ENCODE peak calls at places on chromosomes 4 and X, in six cellular contexts. R is memory B cell; I is AG09309; Y is head of caudate nucleus; H is nucleus accumbens; E is activated CD4-positive, alpha-beta T cell treated with anti-CD3 and anti-CD28 coated beads for 1 hour. S is an unnamed sample.
A peak's percentile ranks its signal among the peaks of the same experiment; 100 is the strongest.

GRCh38 chr4:58936436-58936835 is 1826.3 kb upstream of the IGFBP7 start:
- DNase-seq in R (no peak), I (no peak), Y (no peak), H (no peak), E (no peak), S (no peak)

GRCh38 chr4:105896461-105896939 is 1.2 kb downstream of the NPNT start:
- DNase-seq in R (no peak), I (no peak), Y (no peak), H (no peak), E (no peak), S (no peak)

GRCh38 chrX:70013483-70014222 is 36.1 kb downstream of the AWAT2 start:
- DNase-seq in R (no peak), I (no peak), Y (no peak), H (no peak), E (no peak), S (no peak)

GRCh38 chr4:146278986-146279385 is 64.6 kb downstream of the REELD1 start:
- DNase-seq in R (no peak), I (no peak), Y (no peak), H (no peak), E (no peak), S (no peak)

GRCh38 chrX:23372220-23372902 is 37.7 kb downstream of the PTCHD1 start:
- DNase-seq in R (no peak), I (no peak), Y (no peak), H (no peak), E (no peak), S (no peak)

GRCh38 chr4:147678796-147679549 is 5.0 kb downstream of the PRMT9 start:
- DNase-seq in R (no peak), I (no peak), Y (no peak), H (no peak), E (no peak), S (no peak)

GRCh38 chr4:118351851-118352827 is 664 bp downstream of the PRSS12 start:
- DNase-seq in R (no peak), I (no peak), Y (no peak), H (no peak), E (no peak), S (no peak)

GRCh38 chr4:102623622-102624021 is 122.5 kb downstream of the NFKB1 start:
- DNase-seq in R (no peak), I (no peak), Y (no peak), H (no peak), E (no peak), S (peak; percentile 54)

GRCh38 chr4:107153228-107153627 is 117.1 kb upstream of the DKK2 start:
- DNase-seq in R (no peak), I (no peak), Y (no peak), H (no peak), E (no peak), S (no peak)

GRCh38 chrX:45400380-45400779 is 199.7 kb upstream of the DIPK2B start:
- DNase-seq in R (no peak), I (no peak), Y (no peak), H (no peak), E (no peak), S (no peak)

GRCh38 chr4:48640699-48641098 is 139.4 kb downstream of the FRYL start:
- DNase-seq in R (no peak), I (no peak), Y (no peak), H (no peak), E (no peak), S (no peak)

GRCh38 chr4:81913427-81913878 is 441.7 kb upstream of the RASGEF1B start:
- DNase-seq in R (peak; percentile 45), I (no peak), Y (peak; percentile 26), H (no peak), E (peak; percentile 20), S (peak; percentile 23)

GRCh38 chr4:186227221-186227620 is at the start of gene KLKB1:
- DNase-seq in R (no peak), I (no peak), Y (no peak), H (no peak), E (no peak), S (no peak)

GRCh38 chr4:2950221-2950989 is 12.8 kb downstream of the NOP14 start:
- DNase-seq in R (no peak), I (no peak), Y (no peak), H (no peak), E (no peak), S (no peak)

GRCh38 chr4:7570156-7570778 is 135.5 kb upstream of the PSAPL1 start:
- DNase-seq in R (no peak), I (no peak), Y (no peak), H (no peak), E (no peak), S (no peak)

GRCh38 chrX:72536542-72536941 is 36.1 kb downstream of the HDAC8 start:
- DNase-seq in R (no peak), I (no peak), Y (no peak), H (no peak), E (no peak), S (no peak)

GRCh38 chr4:38805530-38806145 is 1.0 kb upstream of the TLR1 start:
- DNase-seq in R (no peak), I (no peak), Y (no peak), H (no peak), E (no peak), S (peak; percentile 61)

GRCh38 chr4:135185256-135185655 is 983.7 kb upstream of the PABPC4L start:
- DNase-seq in R (no peak), I (no peak), Y (no peak), H (no peak), E (no peak), S (no peak)

GRCh38 chrX:144683247-144683646 is 564.1 kb upstream of the SPANXN1 start:
- DNase-seq in R (no peak), I (no peak), Y (no peak), H (no peak), E (no peak), S (no peak)

GRCh38 chr4:99811850-99812249 is 4.8 kb upstream of the DAPP1 start:
- DNase-seq in R (peak; percentile 42), I (no peak), Y (no peak), H (no peak), E (no peak), S (no peak)

GRCh38 chr4:113998026-113998425 is 18.6 kb upstream of the ARSJ start:
- DNase-seq in R (no peak), I (no peak), Y (no peak), H (no peak), E (no peak), S (no peak)

GRCh38 chr4:118760493-118760892 is 75.3 kb downstream of the METTL14 start:
- DNase-seq in R (peak; percentile 9), I (no peak), Y (no peak), H (no peak), E (no peak), S (no peak)

GRCh38 chr4:173490256-173490655 is 39.8 kb downstream of the HAND2 start:
- DNase-seq in R (no peak), I (no peak), Y (no peak), H (no peak), E (no peak), S (no peak)

GRCh38 chr4:6270691-6271121 is 1.1 kb downstream of the WFS1 start:
- DNase-seq in R (no peak), I (no peak), Y (no peak), H (no peak), E (no peak), S (no peak)

GRCh38 chr4:95714571-95714970 is 125.3 kb upstream of the PDHA2 start:
- DNase-seq in R (no peak), I (no peak), Y (no peak), H (no peak), E (no peak), S (no peak)

GRCh38 chr4:186166852-186167512 is 24.4 kb upstream of the CYP4V2 start:
- DNase-seq in R (no peak), I (no peak), Y (no peak), H (no peak), E (no peak), S (no peak)

GRCh38 chrX:30489323-30489722 is 88.2 kb downstream of the TASL start:
- DNase-seq in R (no peak), I (no peak), Y (no peak), H (no peak), E (no peak), S (no peak)

GRCh38 chr4:3323071-3323481 is 30.3 kb downstream of the RGS12 start:
- DNase-seq in R (no peak), I (no peak), Y (no peak), H (no peak), E (no peak), S (no peak)

GRCh38 chr4:42654606-42655005 is 2.3 kb downstream of the ATP8A1 start:
- DNase-seq in R (no peak), I (no peak), Y (no peak), H (no peak), E (no peak), S (no peak)

S was measured in globus pallidus.